ENCODE peak calls at places on chromosomes 12 and 14, in five cellular contexts. B, F, A, X and N are unnamed samples.

GRCh38 chr14:21169587-21169986 is 13.7 kb upstream of the OR5AU1 start:
- DNase-seq in B (no peak), F (no peak), A (no peak), X (no peak), N (no peak)

GRCh38 chr12:115324949-115325638 is 641.1 kb upstream of the TBX3 start:
- DNase-seq in B (no peak), F (no peak), A (no peak), X (no peak), N (no peak)

GRCh38 chr12:24025153-24025798 is 75.8 kb upstream of the SOX5 start:
- DNase-seq in B (no peak), F (no peak), A (peak), X (no peak), N (peak)

GRCh38 chr14:67285876-67286452 is 44.7 kb downstream of the PALS1 start:
- DNase-seq in B (no peak), F (no peak), A (peak), X (no peak), N (peak)

GRCh38 chr14:43765474-43765873 is 741.6 kb downstream of the FSCB start:
- DNase-seq in B (no peak), F (no peak), A (peak), X (no peak), N (no peak)

GRCh38 chr12:99372257-99372933 is 275.2 kb upstream of the GARIN6 start:
- DNase-seq in B (no peak), F (no peak), A (no peak), X (no peak), N (no peak)

GRCh38 chr12:44960856-44961255 is 84.7 kb upstream of the NELL2 start:
- DNase-seq in B (peak), F (no peak), A (no peak), X (no peak), N (no peak)

GRCh38 chr14:54116972-54117371 is 160.3 kb upstream of the BMP4 start:
- DNase-seq in B (no peak), F (no peak), A (peak), X (no peak), N (no peak)

GRCh38 chr14:61179776-61180398 is 101.3 kb downstream of the TMEM30B start:
- DNase-seq in B (no peak), F (no peak), A (no peak), X (no peak), N (no peak)

GRCh38 chr12:1559729-1560128 is 34.7 kb downstream of the FBXL14 start:
- DNase-seq in B (no peak), F (no peak), A (no peak), X (no peak), N (no peak)

GRCh38 chr14:44935155-44935554 is 26.6 kb downstream of the KLHL28 start:
- DNase-seq in B (no peak), F (no peak), A (peak), X (no peak), N (no peak)

GRCh38 chr14:63483315-63483714 is 59.9 kb downstream of the PPP2R5E start:
- DNase-seq in B (no peak), F (no peak), A (no peak), X (no peak), N (no peak)

GRCh38 chr12:84911331-84912190 is 1.0 kb downstream of the SLC6A15 start:
- DNase-seq in B (peak), F (peak), A (peak), X (no peak), N (peak)

GRCh38 chr14:99579903-99580570 is 24.0 kb downstream of the CCDC85C start:
- DNase-seq in B (peak), F (peak), A (peak), X (no peak), N (peak)

GRCh38 chr12:93722757-93723567 is 45.8 kb downstream of the CRADD start:
- DNase-seq in B (no peak), F (no peak), A (no peak), X (no peak), N (peak)

GRCh38 chr14:70753518-70753953 is 55.8 kb downstream of the MAP3K9 start:
- DNase-seq in B (peak), F (peak), A (no peak), X (no peak), N (no peak)

GRCh38 chr12:46843811-46844210 is 18.0 kb upstream of the SLC38A4 start:
- DNase-seq in B (no peak), F (no peak), A (peak), X (no peak), N (peak)

GRCh38 chr14:64082837-64083236 is 211.3 kb downstream of the ESR2 start:
- DNase-seq in B (no peak), F (no peak), A (peak), X (no peak), N (peak)

GRCh38 chr14:99325016-99325415 is 53.0 kb upstream of the BCL11B start:
- DNase-seq in B (no peak), F (no peak), A (no peak), X (no peak), N (no peak)

GRCh38 chr14:69077841-69078240 is 75.1 kb downstream of the DCAF5 start:
- DNase-seq in B (no peak), F (no peak), A (peak), X (no peak), N (peak)

GRCh38 chr12:116765271-116765670 is 27.2 kb downstream of the RNFT2 start:
- DNase-seq in B (no peak), F (no peak), A (no peak), X (no peak), N (no peak)

GRCh38 chr12:98504368-98504617 is 11.1 kb upstream of the TMPO start:
- DNase-seq in B (no peak), F (no peak), A (no peak), X (no peak), N (no peak)

GRCh38 chr14:90381999-90382451 is 14.8 kb upstream of the CALM1 start:
- DNase-seq in B (peak), F (peak), A (no peak), X (no peak), N (no peak)

GRCh38 chr14:99210333-99210732 is 61.7 kb downstream of the BCL11B start:
- DNase-seq in B (no peak), F (no peak), A (no peak), X (no peak), N (no peak)

GRCh38 chr14:23550131-23550826 is 1.3 kb downstream of the ZFHX2 start:
- DNase-seq in B (no peak), F (no peak), A (no peak), X (no peak), N (no peak)

GRCh38 chr14:69288001-69288771 is 28.2 kb downstream of the GALNT16 start:
- DNase-seq in B (no peak), F (no peak), A (peak), X (no peak), N (peak)

GRCh38 chr14:67418368-67419174 is 6.6 kb upstream of the PLEK2 start:
- DNase-seq in B (no peak), F (no peak), A (no peak), X (no peak), N (no peak)

GRCh38 chr14:53331247-53331646 is 178.1 kb upstream of the DDHD1 start:
- DNase-seq in B (no peak), F (no peak), A (peak), X (no peak), N (peak)

GRCh38 chr14:22552001-22552826 is 36.8 kb downstream of the DAD1 start:
- DNase-seq in B (no peak), F (no peak), A (no peak), X (no peak), N (no peak)